ENCODE peak calls at places on chromosome 18, in eight cellular contexts. One of them, this sample, is unnamed.

GRCh38 chr18:48569139-48569914 is 30.5 kb downstream of the CTIF start:
- DNase-seq in activated gamma-delta T cell treated with anti-CD3 and anti-CD28 coated beads, Interleukin-2, amount 50 U/mL, for 16 hours: no peak
- DNase-seq in NCI-H1105 treated with DMSO at 0.1 percent for 48 hours: no peak
- DNase-seq in Ammon's horn: no peak
- DNase-seq in left ventricle myocardium inferior: no peak
- DNase-seq in activated B cell treated with CpG ODN at 0.5 μM for 24 hours: no peak
- DNase-seq in activated T-cell treated with anti-CD3 and anti-CD28 coated beads for 1 hour: no peak
- DNase-seq in stromal cell of bone marrow: no peak
- DNase-seq in this sample: no peak

GRCh38 chr18:4264347-4264791 is 190.7 kb downstream of the DLGAP1 start:
- DNase-seq in stromal cell of bone marrow: no peak
- DNase-seq in activated gamma-delta T cell treated with anti-CD3 and anti-CD28 coated beads, Interleukin-2, amount 50 U/mL, for 16 hours: no peak
- DNase-seq in left ventricle myocardium inferior: no peak
- DNase-seq in NCI-H1105 treated with DMSO at 0.1 percent for 48 hours: no peak
- DNase-seq in activated T-cell treated with anti-CD3 and anti-CD28 coated beads for 1 hour: no peak
- DNase-seq in activated B cell treated with CpG ODN at 0.5 μM for 24 hours: no peak
- DNase-seq in Ammon's horn: no peak
- DNase-seq in this sample: no peak

GRCh38 chr18:22831441-22831904 is 101.7 kb upstream of the RBBP8 start:
- DNase-seq in left ventricle myocardium inferior: no peak
- DNase-seq in Ammon's horn: peak
- DNase-seq in activated T-cell treated with anti-CD3 and anti-CD28 coated beads for 1 hour: no peak
- DNase-seq in activated gamma-delta T cell treated with anti-CD3 and anti-CD28 coated beads, Interleukin-2, amount 50 U/mL, for 16 hours: no peak
- DNase-seq in stromal cell of bone marrow: peak
- DNase-seq in activated B cell treated with CpG ODN at 0.5 μM for 24 hours: no peak
- DNase-seq in NCI-H1105 treated with DMSO at 0.1 percent for 48 hours: peak
- DNase-seq in this sample: peak

GRCh38 chr18:32366586-32367538 is 103.8 kb downstream of the GAREM1 start:
- DNase-seq in activated B cell treated with CpG ODN at 0.5 μM for 24 hours: no peak
- DNase-seq in NCI-H1105 treated with DMSO at 0.1 percent for 48 hours: no peak
- DNase-seq in stromal cell of bone marrow: no peak
- DNase-seq in left ventricle myocardium inferior: no peak
- DNase-seq in activated gamma-delta T cell treated with anti-CD3 and anti-CD28 coated beads, Interleukin-2, amount 50 U/mL, for 16 hours: no peak
- DNase-seq in activated T-cell treated with anti-CD3 and anti-CD28 coated beads for 1 hour: no peak
- DNase-seq in Ammon's horn: no peak
- DNase-seq in this sample: no peak

GRCh38 chr18:76480913-76481312 is 14.1 kb downstream of the ZNF516 start:
- DNase-seq in stromal cell of bone marrow: no peak
- DNase-seq in activated T-cell treated with anti-CD3 and anti-CD28 coated beads for 1 hour: no peak
- DNase-seq in activated B cell treated with CpG ODN at 0.5 μM for 24 hours: no peak
- DNase-seq in left ventricle myocardium inferior: no peak
- DNase-seq in Ammon's horn: no peak
- DNase-seq in NCI-H1105 treated with DMSO at 0.1 percent for 48 hours: no peak
- DNase-seq in activated gamma-delta T cell treated with anti-CD3 and anti-CD28 coated beads, Interleukin-2, amount 50 U/mL, for 16 hours: no peak
- DNase-seq in this sample: no peak

GRCh38 chr18:2736823-2737222 is 81.3 kb downstream of the SMCHD1 start:
- DNase-seq in activated B cell treated with CpG ODN at 0.5 μM for 24 hours: no peak
- DNase-seq in Ammon's horn: no peak
- DNase-seq in activated T-cell treated with anti-CD3 and anti-CD28 coated beads for 1 hour: no peak
- DNase-seq in activated gamma-delta T cell treated with anti-CD3 and anti-CD28 coated beads, Interleukin-2, amount 50 U/mL, for 16 hours: no peak
- DNase-seq in stromal cell of bone marrow: no peak
- DNase-seq in left ventricle myocardium inferior: no peak
- DNase-seq in NCI-H1105 treated with DMSO at 0.1 percent for 48 hours: no peak
- DNase-seq in this sample: no peak

GRCh38 chr18:45688834-45689233 is 35.1 kb upstream of the SLC14A1 start:
- DNase-seq in stromal cell of bone marrow: no peak
- DNase-seq in activated B cell treated with CpG ODN at 0.5 μM for 24 hours: no peak
- DNase-seq in NCI-H1105 treated with DMSO at 0.1 percent for 48 hours: no peak
- DNase-seq in activated T-cell treated with anti-CD3 and anti-CD28 coated beads for 1 hour: peak
- DNase-seq in left ventricle myocardium inferior: no peak
- DNase-seq in activated gamma-delta T cell treated with anti-CD3 and anti-CD28 coated beads, Interleukin-2, amount 50 U/mL, for 16 hours: peak
- DNase-seq in Ammon's horn: no peak
- DNase-seq in this sample: peak

GRCh38 chr18:76421291-76422078 is 73.6 kb downstream of the ZNF516 start:
- DNase-seq in activated T-cell treated with anti-CD3 and anti-CD28 coated beads for 1 hour: no peak
- DNase-seq in stromal cell of bone marrow: no peak
- DNase-seq in activated B cell treated with CpG ODN at 0.5 μM for 24 hours: no peak
- DNase-seq in NCI-H1105 treated with DMSO at 0.1 percent for 48 hours: no peak
- DNase-seq in left ventricle myocardium inferior: no peak
- DNase-seq in Ammon's horn: no peak
- DNase-seq in activated gamma-delta T cell treated with anti-CD3 and anti-CD28 coated beads, Interleukin-2, amount 50 U/mL, for 16 hours: no peak
- DNase-seq in this sample: no peak

GRCh38 chr18:47260138-47260923 is 8.9 kb upstream of the SKOR2 start:
- DNase-seq in Ammon's horn: no peak
- DNase-seq in activated T-cell treated with anti-CD3 and anti-CD28 coated beads for 1 hour: no peak
- DNase-seq in activated B cell treated with CpG ODN at 0.5 μM for 24 hours: no peak
- DNase-seq in left ventricle myocardium inferior: peak
- DNase-seq in NCI-H1105 treated with DMSO at 0.1 percent for 48 hours: no peak
- DNase-seq in activated gamma-delta T cell treated with anti-CD3 and anti-CD28 coated beads, Interleukin-2, amount 50 U/mL, for 16 hours: no peak
- DNase-seq in stromal cell of bone marrow: no peak
- DNase-seq in this sample: no peak

GRCh38 chr18:9025104-9025838 is 77.2 kb upstream of the NDUFV2 start:
- DNase-seq in Ammon's horn: no peak
- DNase-seq in NCI-H1105 treated with DMSO at 0.1 percent for 48 hours: no peak
- DNase-seq in activated gamma-delta T cell treated with anti-CD3 and anti-CD28 coated beads, Interleukin-2, amount 50 U/mL, for 16 hours: no peak
- DNase-seq in activated B cell treated with CpG ODN at 0.5 μM for 24 hours: no peak
- DNase-seq in stromal cell of bone marrow: peak
- DNase-seq in activated T-cell treated with anti-CD3 and anti-CD28 coated beads for 1 hour: no peak
- DNase-seq in left ventricle myocardium inferior: no peak
- DNase-seq in this sample: no peak

GRCh38 chr18:76610933-76611749 is 116.1 kb upstream of the ZNF516 start:
- DNase-seq in left ventricle myocardium inferior: no peak
- DNase-seq in NCI-H1105 treated with DMSO at 0.1 percent for 48 hours: no peak
- DNase-seq in activated T-cell treated with anti-CD3 and anti-CD28 coated beads for 1 hour: no peak
- DNase-seq in activated B cell treated with CpG ODN at 0.5 μM for 24 hours: no peak
- DNase-seq in stromal cell of bone marrow: peak
- DNase-seq in activated gamma-delta T cell treated with anti-CD3 and anti-CD28 coated beads, Interleukin-2, amount 50 U/mL, for 16 hours: no peak
- DNase-seq in Ammon's horn: peak
- DNase-seq in this sample: no peak

GRCh38 chr18:61703508-61703907 is 189.3 kb downstream of the RNF152 start:
- DNase-seq in activated gamma-delta T cell treated with anti-CD3 and anti-CD28 coated beads, Interleukin-2, amount 50 U/mL, for 16 hours: no peak
- DNase-seq in left ventricle myocardium inferior: no peak
- DNase-seq in activated B cell treated with CpG ODN at 0.5 μM for 24 hours: no peak
- DNase-seq in NCI-H1105 treated with DMSO at 0.1 percent for 48 hours: no peak
- DNase-seq in stromal cell of bone marrow: peak
- DNase-seq in Ammon's horn: no peak
- DNase-seq in activated T-cell treated with anti-CD3 and anti-CD28 coated beads for 1 hour: no peak
- DNase-seq in this sample: no peak

GRCh38 chr18:70195852-70196434 is 9.5 kb downstream of the RTTN start:
- DNase-seq in Ammon's horn: peak
- DNase-seq in activated B cell treated with CpG ODN at 0.5 μM for 24 hours: no peak
- DNase-seq in stromal cell of bone marrow: peak
- DNase-seq in left ventricle myocardium inferior: no peak
- DNase-seq in activated gamma-delta T cell treated with anti-CD3 and anti-CD28 coated beads, Interleukin-2, amount 50 U/mL, for 16 hours: no peak
- DNase-seq in NCI-H1105 treated with DMSO at 0.1 percent for 48 hours: peak
- DNase-seq in activated T-cell treated with anti-CD3 and anti-CD28 coated beads for 1 hour: no peak
- DNase-seq in this sample: no peak

GRCh38 chr18:44290366-44290855 is 390.3 kb upstream of the SETBP1 start:
- DNase-seq in activated B cell treated with CpG ODN at 0.5 μM for 24 hours: no peak
- DNase-seq in Ammon's horn: peak
- DNase-seq in NCI-H1105 treated with DMSO at 0.1 percent for 48 hours: no peak
- DNase-seq in activated gamma-delta T cell treated with anti-CD3 and anti-CD28 coated beads, Interleukin-2, amount 50 U/mL, for 16 hours: no peak
- DNase-seq in activated T-cell treated with anti-CD3 and anti-CD28 coated beads for 1 hour: no peak
- DNase-seq in stromal cell of bone marrow: no peak
- DNase-seq in left ventricle myocardium inferior: no peak
- DNase-seq in this sample: no peak

GRCh38 chr18:46555724-46556123 is 101.3 kb downstream of the LOXHD1 start:
- DNase-seq in activated T-cell treated with anti-CD3 and anti-CD28 coated beads for 1 hour: no peak
- DNase-seq in Ammon's horn: peak
- DNase-seq in stromal cell of bone marrow: no peak
- DNase-seq in NCI-H1105 treated with DMSO at 0.1 percent for 48 hours: no peak
- DNase-seq in activated gamma-delta T cell treated with anti-CD3 and anti-CD28 coated beads, Interleukin-2, amount 50 U/mL, for 16 hours: no peak
- DNase-seq in activated B cell treated with CpG ODN at 0.5 μM for 24 hours: no peak
- DNase-seq in left ventricle myocardium inferior: peak
- DNase-seq in this sample: no peak

GRCh38 chr18:22279741-22280452 is 110.5 kb downstream of the GATA6 start:
- DNase-seq in left ventricle myocardium inferior: no peak
- DNase-seq in activated T-cell treated with anti-CD3 and anti-CD28 coated beads for 1 hour: no peak
- DNase-seq in stromal cell of bone marrow: no peak
- DNase-seq in NCI-H1105 treated with DMSO at 0.1 percent for 48 hours: no peak
- DNase-seq in activated gamma-delta T cell treated with anti-CD3 and anti-CD28 coated beads, Interleukin-2, amount 50 U/mL, for 16 hours: no peak
- DNase-seq in activated B cell treated with CpG ODN at 0.5 μM for 24 hours: no peak
- DNase-seq in Ammon's horn: no peak
- DNase-seq in this sample: no peak

GRCh38 chr18:76494541-76495403 is at the start of gene ZNF516:
- DNase-seq in activated T-cell treated with anti-CD3 and anti-CD28 coated beads for 1 hour: peak
- DNase-seq in NCI-H1105 treated with DMSO at 0.1 percent for 48 hours: peak
- DNase-seq in Ammon's horn: no peak
- DNase-seq in activated B cell treated with CpG ODN at 0.5 μM for 24 hours: peak
- DNase-seq in stromal cell of bone marrow: no peak
- DNase-seq in left ventricle myocardium inferior: peak
- DNase-seq in activated gamma-delta T cell treated with anti-CD3 and anti-CD28 coated beads, Interleukin-2, amount 50 U/mL, for 16 hours: no peak
- DNase-seq in this sample: no peak

GRCh38 chr18:42517896-42518295 is 562.9 kb downstream of the PIK3C3 start:
- DNase-seq in stromal cell of bone marrow: no peak
- DNase-seq in activated gamma-delta T cell treated with anti-CD3 and anti-CD28 coated beads, Interleukin-2, amount 50 U/mL, for 16 hours: no peak
- DNase-seq in left ventricle myocardium inferior: no peak
- DNase-seq in activated B cell treated with CpG ODN at 0.5 μM for 24 hours: no peak
- DNase-seq in activated T-cell treated with anti-CD3 and anti-CD28 coated beads for 1 hour: no peak
- DNase-seq in NCI-H1105 treated with DMSO at 0.1 percent for 48 hours: no peak
- DNase-seq in Ammon's horn: no peak
- DNase-seq in this sample: no peak

GRCh38 chr18:59067873-59068272 is 71.8 kb upstream of the SEC11C start:
- DNase-seq in stromal cell of bone marrow: no peak
- DNase-seq in left ventricle myocardium inferior: no peak
- DNase-seq in activated T-cell treated with anti-CD3 and anti-CD28 coated beads for 1 hour: no peak
- DNase-seq in activated gamma-delta T cell treated with anti-CD3 and anti-CD28 coated beads, Interleukin-2, amount 50 U/mL, for 16 hours: no peak
- DNase-seq in activated B cell treated with CpG ODN at 0.5 μM for 24 hours: no peak
- DNase-seq in Ammon's horn: peak
- DNase-seq in NCI-H1105 treated with DMSO at 0.1 percent for 48 hours: peak
- DNase-seq in this sample: no peak

This sample was measured in NK-92 treated with Interleukin-12 subunit alpha and Interleukin-12 subunit beta, amount 100 ng/mL, for 24 hours.